ENCODE peak calls at places on chromosomes 6 and 20, in six cellular contexts. Q is body of pancreas, B is HCT116, F is uterus, A is vagina, L is A549. T is an unnamed sample.

GRCh38 chr6:43095939-43096338 is 19.8 kb downstream of the PTK7 start:
- DNase-seq in B (no peak), L (no peak), A (no peak), F (no peak), Q (no peak), T (no peak)

GRCh38 chr20:62616728-62617621 is 25.3 kb upstream of the SLCO4A1 start:
- DNase-seq in L (peak), B (peak), Q (peak), A (no peak), F (peak), T (peak)

GRCh38 chr6:43021270-43022047 is at the start of gene RRP36:
- DNase-seq in L (peak), Q (peak), A (no peak), B (no peak), F (peak), T (peak)

GRCh38 chr6:5986847-5987246 is 19.9 kb downstream of the NRN1 start:
- DNase-seq in B (no peak), A (no peak), L (no peak), Q (no peak), F (no peak), T (no peak)

GRCh38 chr20:54680872-54681297 is 205.5 kb downstream of the DOK5 start:
- DNase-seq in Q (peak), B (peak), A (no peak), L (peak), F (no peak), T (peak)

GRCh38 chr6:164151161-164151728 is 736.7 kb downstream of the QKI start:
- DNase-seq in F (no peak), L (no peak), Q (no peak), B (no peak), A (no peak), T (no peak)

GRCh38 chr6:133340557-133340956 is 99.4 kb downstream of the EYA4 start:
- DNase-seq in B (no peak), Q (no peak), L (peak), F (no peak), A (no peak), T (no peak)

GRCh38 chr20:1618479-1618878 is 1.3 kb downstream of the SIRPB1 start:
- DNase-seq in L (no peak), F (no peak), B (no peak), A (no peak), Q (no peak), T (no peak)

GRCh38 chr6:132354517-132355167 is 46.6 kb downstream of the MOXD1 start:
- DNase-seq in Q (no peak), F (no peak), A (no peak), L (peak), B (no peak), T (no peak)

GRCh38 chr20:57047281-57048026 is 219.0 kb downstream of the BMP7 start:
- DNase-seq in Q (no peak), L (peak), A (no peak), F (no peak), B (no peak), T (no peak)

GRCh38 chr6:116975600-116975999 is 98.6 kb downstream of the RFX6 start:
- DNase-seq in Q (no peak), L (no peak), F (no peak), B (no peak), A (no peak), T (no peak)

GRCh38 chr20:14657231-14657630 is 319.8 kb upstream of the FLRT3 start:
- DNase-seq in B (no peak), L (no peak), Q (no peak), F (no peak), A (no peak), T (no peak)

GRCh38 chr6:136466789-136467585 is 83.2 kb downstream of the MAP7 start:
- DNase-seq in Q (no peak), A (no peak), F (no peak), B (no peak), L (no peak), T (no peak)

GRCh38 chr20:58481541-58482021 is 33.6 kb downstream of the APCDD1L start:
- DNase-seq in F (no peak), L (no peak), B (peak), A (no peak), Q (peak), T (peak)

GRCh38 chr6:91704531-91704930 is 1117.7 kb upstream of the MAP3K7 start:
- DNase-seq in Q (no peak), F (no peak), B (no peak), A (no peak), L (no peak), T (no peak)

GRCh38 chr20:34875657-34876160 is 703 bp upstream of the ACSS2 start:
- DNase-seq in A (no peak), Q (no peak), L (no peak), F (no peak), B (no peak), T (no peak)

GRCh38 chr20:34877002-34877264 is 521 bp downstream of the ACSS2 start:
- DNase-seq in B (no peak), L (no peak), A (no peak), F (no peak), Q (no peak), T (no peak)

GRCh38 chr20:34873583-34874093 is 982 bp upstream of the GGT7 start:
- DNase-seq in A (no peak), F (no peak), B (no peak), Q (no peak), L (no peak), T (no peak)

GRCh38 chr20:34874094-34874654 is 1.5 kb upstream of the GGT7 start:
- DNase-seq in A (no peak), F (peak), L (peak), B (peak), Q (peak), T (peak)

GRCh38 chr20:34876161-34877001 is at the start of gene ACSS2:
- DNase-seq in Q (peak), B (peak), L (peak), F (peak), A (no peak), T (peak)
- TF ChIP-seq POLR2A in Q (peak), B (peak), L (peak), F (peak), A (no peak), T (peak)

DNA sequence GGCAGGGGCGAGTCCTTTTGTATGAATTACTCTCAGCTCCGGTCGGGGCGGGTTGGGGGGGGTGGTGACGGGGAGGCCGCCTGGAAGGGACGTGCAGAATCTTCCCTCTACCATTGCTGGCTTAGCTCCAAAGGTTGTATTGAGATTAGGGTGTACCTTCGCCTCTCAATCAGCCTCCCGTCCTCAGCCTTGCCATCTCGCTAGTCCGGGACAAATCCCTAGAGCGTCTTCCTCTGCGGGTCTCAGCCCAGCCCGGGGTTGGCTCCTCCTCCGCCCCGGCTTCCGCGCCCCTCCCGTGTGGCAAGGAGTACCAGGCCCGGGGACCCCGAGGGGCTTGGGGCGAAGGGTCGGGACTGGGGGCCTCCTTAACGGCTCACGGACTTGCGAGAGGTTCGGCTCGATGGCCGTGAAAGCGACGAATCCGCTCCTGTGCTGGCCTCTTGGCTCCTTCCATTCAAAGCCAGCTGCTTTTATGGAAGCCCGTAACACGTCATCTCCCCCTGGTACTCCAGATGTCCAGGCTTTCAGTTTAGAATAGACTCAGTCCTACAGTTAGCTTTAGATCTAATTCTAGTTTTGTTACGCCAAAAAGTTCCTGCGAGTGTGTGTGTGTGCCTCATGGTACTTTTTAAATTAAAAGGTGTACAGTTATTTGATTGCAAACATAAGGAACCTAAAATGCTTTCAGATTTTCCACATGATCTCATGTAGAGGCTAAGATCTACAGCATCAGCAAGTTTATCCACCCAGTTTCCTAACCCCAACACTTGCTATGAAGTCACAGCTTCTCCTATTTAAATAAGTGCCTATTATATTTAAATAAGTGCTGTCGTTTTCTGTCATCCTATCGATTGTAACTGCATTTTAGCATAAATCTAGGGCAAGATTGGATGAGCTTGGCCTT is 771 bp upstream of the EEF1A1 start:
- DNase-seq in B (no peak), Q (peak), F (peak), A (no peak), L (peak), T (no peak)
- TF ChIP-seq POLR2A in B (no peak), Q (no peak), F (no peak), A (peak), L (peak), T (peak)

DNA sequence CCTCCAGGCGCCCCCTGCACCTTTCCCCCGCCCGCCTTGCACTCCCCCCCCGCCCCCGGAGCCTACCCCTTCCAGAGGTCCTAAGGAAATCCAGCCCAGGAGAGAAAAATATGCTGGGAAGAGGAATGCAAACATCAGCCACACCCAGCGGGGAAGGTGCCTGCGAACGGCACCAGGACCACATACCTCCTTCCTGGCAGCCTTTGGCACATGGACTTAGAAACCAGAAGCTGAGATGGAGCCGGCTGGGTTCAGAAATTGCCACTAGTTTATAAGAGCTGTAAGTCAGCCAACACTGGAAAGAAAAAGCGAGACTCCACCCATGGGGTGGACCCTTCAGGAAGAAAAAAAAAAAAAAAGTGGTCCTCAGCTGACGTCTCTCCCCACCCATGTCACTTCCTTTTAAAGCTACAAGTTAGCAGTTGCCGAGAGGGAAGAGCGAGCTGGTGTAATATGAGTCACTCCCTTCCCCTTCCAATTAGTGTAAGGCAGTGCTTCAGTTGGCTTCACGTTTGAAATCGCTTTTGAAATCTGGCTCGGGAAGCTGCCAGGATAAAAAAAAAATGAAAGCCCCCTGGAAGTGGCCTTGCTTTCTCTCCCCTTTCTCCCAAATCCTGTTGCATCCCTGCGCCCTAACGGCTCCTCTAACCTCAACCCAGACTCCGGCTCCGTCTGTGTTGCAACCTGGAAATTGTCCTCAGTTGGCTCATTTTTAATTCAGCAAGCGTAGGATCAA is at the start of gene AGPAT4:
- DNase-seq in F (peak), L (peak), Q (peak), B (peak), A (no peak), T (peak)
- TF ChIP-seq POLR2A in F (peak), L (no peak), Q (peak), B (no peak), A (peak), T (peak)

GRCh38 chr6:115575298-115575697 is 485.4 kb downstream of the FRK start:
- DNase-seq in Q (no peak), A (no peak), F (no peak), L (no peak), B (no peak), T (no peak)
- TF ChIP-seq POLR2A in Q (no peak), A (no peak), F (no peak), L (no peak), B (no peak), T (no peak)

DNA sequence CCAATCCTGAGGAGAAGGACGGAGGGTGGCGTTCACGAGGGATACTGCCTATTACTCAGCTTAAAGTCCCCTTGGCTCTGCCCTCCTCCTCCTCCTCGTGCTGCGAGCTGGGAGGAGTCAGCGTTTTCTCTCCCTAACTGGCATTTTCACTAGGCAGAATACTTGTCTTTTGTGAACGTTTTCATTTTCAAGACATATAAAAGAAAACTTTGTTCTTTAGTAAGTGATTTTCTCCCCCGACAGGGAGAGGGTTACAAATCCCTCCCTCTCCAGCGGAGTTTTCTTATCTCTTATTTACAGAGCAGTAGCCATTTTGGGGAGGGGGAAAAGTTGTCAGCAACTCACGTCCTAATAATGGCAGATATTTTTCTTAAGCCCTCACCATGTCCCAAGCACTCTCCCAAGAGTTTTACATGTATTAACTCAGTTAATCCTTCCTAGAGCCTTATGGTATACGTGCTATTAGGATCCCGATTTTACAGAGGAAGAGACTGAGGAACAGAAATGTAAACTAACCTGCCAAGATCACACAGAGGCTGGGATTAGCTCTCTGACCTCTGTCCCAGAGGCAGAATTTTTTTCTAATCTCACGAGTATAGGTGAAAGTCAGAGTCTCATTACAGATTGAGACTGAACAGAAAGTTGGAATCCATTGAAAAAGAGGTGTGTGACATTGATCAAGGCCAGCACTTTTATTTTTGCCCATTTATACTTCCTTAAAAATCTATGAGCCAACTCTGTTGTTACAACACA is 30.0 kb upstream of the ZNF217 start:
- DNase-seq in F (peak), Q (peak), L (peak), B (no peak), A (no peak), T (peak)
- TF ChIP-seq POLR2A in F (peak), Q (peak), L (no peak), B (no peak), A (no peak), T (peak)

DNA sequence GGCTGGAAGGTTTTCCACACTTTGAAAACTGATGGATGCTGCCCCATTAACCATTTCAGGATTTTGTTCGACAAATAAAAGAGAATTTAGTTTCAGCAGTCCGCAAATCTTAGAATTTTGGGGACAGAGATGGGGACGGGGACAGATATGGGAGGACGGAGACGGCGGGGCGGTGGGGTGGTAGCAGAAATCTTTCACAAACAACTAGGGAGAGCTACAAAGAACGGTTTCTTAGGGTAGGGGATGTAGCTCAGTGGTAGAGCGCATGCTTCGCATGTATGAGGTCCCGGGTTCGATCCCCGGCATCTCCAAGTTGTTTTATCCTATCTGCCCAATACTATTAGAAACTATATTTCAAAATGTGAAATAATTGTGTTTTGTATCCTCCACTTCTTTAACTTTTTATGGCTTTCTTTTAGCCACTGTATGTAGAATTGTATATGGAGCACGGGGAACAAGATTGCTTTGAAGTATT is 15.1 kb downstream of the HMGN4 start:
- DNase-seq in A (no peak), L (peak), F (peak), B (peak), Q (peak), T (no peak)
- TF ChIP-seq POLR2A in A (no peak), L (no peak), F (no peak), B (no peak), Q (no peak), T (no peak)

DNA sequence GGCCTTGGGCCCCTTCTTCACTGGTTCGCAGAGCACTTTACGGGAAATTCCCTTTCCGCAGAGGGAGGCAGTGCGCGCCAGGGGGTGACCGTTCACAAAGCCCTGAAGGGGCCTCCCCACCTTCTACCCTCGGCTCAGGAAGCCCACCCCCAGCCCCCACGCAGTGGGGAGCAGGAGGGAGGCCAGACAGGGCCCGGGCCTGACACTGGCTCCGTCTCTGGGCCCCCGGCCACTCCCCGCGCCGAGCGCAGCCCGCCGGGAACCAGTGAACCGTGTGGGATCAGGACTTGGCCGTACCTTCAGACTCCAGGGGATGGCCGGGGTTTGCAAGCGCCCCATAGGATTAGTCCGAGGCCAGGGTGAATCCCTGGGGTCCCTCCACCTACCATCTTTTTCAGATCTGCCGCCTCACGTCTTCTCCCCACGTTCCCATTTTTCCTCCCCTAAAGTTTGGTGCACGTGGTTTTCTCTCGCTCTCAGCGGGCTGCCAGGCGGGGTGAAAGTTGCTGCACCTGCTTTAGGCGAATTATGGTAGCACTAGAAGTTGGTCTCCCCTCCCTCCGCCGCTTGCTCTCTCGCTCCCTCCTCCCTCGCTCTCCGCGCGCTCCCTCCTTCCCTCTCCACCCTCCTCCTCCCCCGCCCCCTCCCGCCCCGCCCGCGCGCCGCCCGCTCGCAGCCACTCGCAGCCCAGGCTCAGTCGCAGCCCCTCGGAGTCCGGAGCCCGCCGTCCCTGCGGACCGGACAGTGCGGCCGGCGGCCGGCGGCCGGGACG is at the start of gene FOXP4:
- DNase-seq in A (no peak), B (peak), L (peak), F (peak), Q (peak), T (peak)
- TF ChIP-seq POLR2A in A (no peak), B (no peak), L (peak), F (no peak), Q (peak), T (peak)

GRCh38 chr20:35492352-35492751 is 37.0 kb downstream of the CEP250 start:
- DNase-seq in A (no peak), F (no peak), B (no peak), L (no peak), Q (no peak), T (no peak)
- TF ChIP-seq POLR2A in A (no peak), F (no peak), B (no peak), L (no peak), Q (no peak), T (no peak)

GRCh38 chr6:124968401-124968800 is 6.2 kb downstream of the RNF217 start:
- DNase-seq in Q (no peak), F (no peak), A (no peak), B (no peak), L (no peak), T (no peak)
- TF ChIP-seq POLR2A in Q (no peak), F (no peak), A (no peak), B (no peak), L (no peak), T (no peak)

GRCh38 chr6:7312616-7313504 is at the start of gene SSR1:
- DNase-seq in F (peak), B (peak), A (no peak), Q (peak), L (peak), T (peak)
- TF ChIP-seq POLR2A in F (peak), B (peak), A (peak), Q (peak), L (peak), T (peak)

T was measured in H54.